ENCODE peak calls at places on chromosomes 4 and X, in ten cellular contexts. One of them, this sample, is unnamed.

GRCh38 chrX:20414066-20414465 is 147.4 kb upstream of the RPS6KA3 start:
- DNase-seq in activated CD8-positive, alpha-beta memory T cell treated with anti-CD3 and anti-CD28 coated beads, Interleukin-2, amount 50 U/mL, for 4 hours: no peak
- DNase-seq in NCI-H146: no peak
- DNase-seq in naive thymus-derived CD8-positive, alpha-beta T cell: no peak
- DNase-seq in glutamatergic neuron: no peak
- DNase-seq in CD8-positive, alpha-beta memory T cell: no peak
- DNase-seq in T-helper 2 cell: no peak
- DNase-seq in AG08396: no peak
- DNase-seq in mucosa of gallbladder: no peak
- DNase-seq in stimulated activated CD4-positive, alpha-beta T cell treated with anti-CD3 and anti-CD28 coated beads, Interleukin-15, amount 100 ng/mL, for 1 hour: no peak
- DNase-seq in this sample: no peak

GRCh38 chr4:6548201-6548881 is 26.6 kb upstream of the MAN2B2 start:
- DNase-seq in glutamatergic neuron: peak
- DNase-seq in CD8-positive, alpha-beta memory T cell: no peak
- DNase-seq in activated CD8-positive, alpha-beta memory T cell treated with anti-CD3 and anti-CD28 coated beads, Interleukin-2, amount 50 U/mL, for 4 hours: no peak
- DNase-seq in AG08396: peak
- DNase-seq in NCI-H146: peak
- DNase-seq in T-helper 2 cell: no peak
- DNase-seq in mucosa of gallbladder: no peak
- DNase-seq in stimulated activated CD4-positive, alpha-beta T cell treated with anti-CD3 and anti-CD28 coated beads, Interleukin-15, amount 100 ng/mL, for 1 hour: no peak
- DNase-seq in naive thymus-derived CD8-positive, alpha-beta T cell: no peak
- DNase-seq in this sample: no peak

GRCh38 chr4:38818441-38818976 is 13.9 kb upstream of the TLR1 start:
- DNase-seq in naive thymus-derived CD8-positive, alpha-beta T cell: no peak
- DNase-seq in NCI-H146: no peak
- DNase-seq in mucosa of gallbladder: no peak
- DNase-seq in stimulated activated CD4-positive, alpha-beta T cell treated with anti-CD3 and anti-CD28 coated beads, Interleukin-15, amount 100 ng/mL, for 1 hour: no peak
- DNase-seq in T-helper 2 cell: no peak
- DNase-seq in glutamatergic neuron: no peak
- DNase-seq in CD8-positive, alpha-beta memory T cell: no peak
- DNase-seq in activated CD8-positive, alpha-beta memory T cell treated with anti-CD3 and anti-CD28 coated beads, Interleukin-2, amount 50 U/mL, for 4 hours: no peak
- DNase-seq in AG08396: no peak
- DNase-seq in this sample: no peak

GRCh38 chrX:26783512-26784225 is 567.7 kb downstream of the MAGEB5 start:
- DNase-seq in stimulated activated CD4-positive, alpha-beta T cell treated with anti-CD3 and anti-CD28 coated beads, Interleukin-15, amount 100 ng/mL, for 1 hour: no peak
- DNase-seq in AG08396: no peak
- DNase-seq in naive thymus-derived CD8-positive, alpha-beta T cell: no peak
- DNase-seq in NCI-H146: peak
- DNase-seq in mucosa of gallbladder: no peak
- DNase-seq in glutamatergic neuron: no peak
- DNase-seq in activated CD8-positive, alpha-beta memory T cell treated with anti-CD3 and anti-CD28 coated beads, Interleukin-2, amount 50 U/mL, for 4 hours: no peak
- DNase-seq in T-helper 2 cell: no peak
- DNase-seq in CD8-positive, alpha-beta memory T cell: no peak
- DNase-seq in this sample: peak

GRCh38 chr4:149897784-149898183 is 82.1 kb upstream of the IQCM start:
- DNase-seq in glutamatergic neuron: no peak
- DNase-seq in T-helper 2 cell: no peak
- DNase-seq in naive thymus-derived CD8-positive, alpha-beta T cell: no peak
- DNase-seq in AG08396: no peak
- DNase-seq in mucosa of gallbladder: no peak
- DNase-seq in stimulated activated CD4-positive, alpha-beta T cell treated with anti-CD3 and anti-CD28 coated beads, Interleukin-15, amount 100 ng/mL, for 1 hour: no peak
- DNase-seq in activated CD8-positive, alpha-beta memory T cell treated with anti-CD3 and anti-CD28 coated beads, Interleukin-2, amount 50 U/mL, for 4 hours: no peak
- DNase-seq in CD8-positive, alpha-beta memory T cell: no peak
- DNase-seq in NCI-H146: no peak
- DNase-seq in this sample: no peak

GRCh38 chr4:8473920-8474590 is 33.5 kb downstream of the TRMT44 start:
- DNase-seq in activated CD8-positive, alpha-beta memory T cell treated with anti-CD3 and anti-CD28 coated beads, Interleukin-2, amount 50 U/mL, for 4 hours: no peak
- DNase-seq in stimulated activated CD4-positive, alpha-beta T cell treated with anti-CD3 and anti-CD28 coated beads, Interleukin-15, amount 100 ng/mL, for 1 hour: no peak
- DNase-seq in glutamatergic neuron: no peak
- DNase-seq in CD8-positive, alpha-beta memory T cell: no peak
- DNase-seq in naive thymus-derived CD8-positive, alpha-beta T cell: no peak
- DNase-seq in NCI-H146: no peak
- DNase-seq in mucosa of gallbladder: no peak
- DNase-seq in AG08396: no peak
- DNase-seq in T-helper 2 cell: no peak
- DNase-seq in this sample: no peak

GRCh38 chr4:94345267-94345666 is 2.6 kb upstream of the HPGDS start:
- DNase-seq in stimulated activated CD4-positive, alpha-beta T cell treated with anti-CD3 and anti-CD28 coated beads, Interleukin-15, amount 100 ng/mL, for 1 hour: no peak
- DNase-seq in CD8-positive, alpha-beta memory T cell: no peak
- DNase-seq in naive thymus-derived CD8-positive, alpha-beta T cell: no peak
- DNase-seq in AG08396: no peak
- DNase-seq in glutamatergic neuron: no peak
- DNase-seq in activated CD8-positive, alpha-beta memory T cell treated with anti-CD3 and anti-CD28 coated beads, Interleukin-2, amount 50 U/mL, for 4 hours: no peak
- DNase-seq in NCI-H146: no peak
- DNase-seq in mucosa of gallbladder: no peak
- DNase-seq in T-helper 2 cell: no peak
- DNase-seq in this sample: no peak

GRCh38 chr4:74754218-74754617 is 40.1 kb downstream of the BTC start:
- DNase-seq in T-helper 2 cell: no peak
- DNase-seq in mucosa of gallbladder: no peak
- DNase-seq in stimulated activated CD4-positive, alpha-beta T cell treated with anti-CD3 and anti-CD28 coated beads, Interleukin-15, amount 100 ng/mL, for 1 hour: no peak
- DNase-seq in CD8-positive, alpha-beta memory T cell: no peak
- DNase-seq in activated CD8-positive, alpha-beta memory T cell treated with anti-CD3 and anti-CD28 coated beads, Interleukin-2, amount 50 U/mL, for 4 hours: no peak
- DNase-seq in glutamatergic neuron: no peak
- DNase-seq in naive thymus-derived CD8-positive, alpha-beta T cell: no peak
- DNase-seq in NCI-H146: no peak
- DNase-seq in AG08396: no peak
- DNase-seq in this sample: no peak

GRCh38 chr4:8910822-8911310 is 39.2 kb upstream of the HMX1 start:
- DNase-seq in glutamatergic neuron: no peak
- DNase-seq in CD8-positive, alpha-beta memory T cell: no peak
- DNase-seq in T-helper 2 cell: no peak
- DNase-seq in activated CD8-positive, alpha-beta memory T cell treated with anti-CD3 and anti-CD28 coated beads, Interleukin-2, amount 50 U/mL, for 4 hours: no peak
- DNase-seq in AG08396: no peak
- DNase-seq in naive thymus-derived CD8-positive, alpha-beta T cell: no peak
- DNase-seq in stimulated activated CD4-positive, alpha-beta T cell treated with anti-CD3 and anti-CD28 coated beads, Interleukin-15, amount 100 ng/mL, for 1 hour: no peak
- DNase-seq in mucosa of gallbladder: no peak
- DNase-seq in NCI-H146: no peak
- DNase-seq in this sample: no peak

GRCh38 chr4:915041-915474 is 17.1 kb downstream of the GAK start:
- DNase-seq in activated CD8-positive, alpha-beta memory T cell treated with anti-CD3 and anti-CD28 coated beads, Interleukin-2, amount 50 U/mL, for 4 hours: no peak
- DNase-seq in NCI-H146: no peak
- DNase-seq in stimulated activated CD4-positive, alpha-beta T cell treated with anti-CD3 and anti-CD28 coated beads, Interleukin-15, amount 100 ng/mL, for 1 hour: no peak
- DNase-seq in AG08396: no peak
- DNase-seq in glutamatergic neuron: peak
- DNase-seq in naive thymus-derived CD8-positive, alpha-beta T cell: no peak
- DNase-seq in mucosa of gallbladder: no peak
- DNase-seq in CD8-positive, alpha-beta memory T cell: no peak
- DNase-seq in T-helper 2 cell: no peak
- DNase-seq in this sample: no peak

GRCh38 chr4:21699437-21699836 is 249.1 kb downstream of the KCNIP4 start:
- DNase-seq in activated CD8-positive, alpha-beta memory T cell treated with anti-CD3 and anti-CD28 coated beads, Interleukin-2, amount 50 U/mL, for 4 hours: no peak
- DNase-seq in stimulated activated CD4-positive, alpha-beta T cell treated with anti-CD3 and anti-CD28 coated beads, Interleukin-15, amount 100 ng/mL, for 1 hour: no peak
- DNase-seq in T-helper 2 cell: no peak
- DNase-seq in glutamatergic neuron: no peak
- DNase-seq in AG08396: no peak
- DNase-seq in mucosa of gallbladder: no peak
- DNase-seq in NCI-H146: no peak
- DNase-seq in CD8-positive, alpha-beta memory T cell: no peak
- DNase-seq in naive thymus-derived CD8-positive, alpha-beta T cell: no peak
- DNase-seq in this sample: no peak

This sample was measured in adrenal gland.